ENCODE peak calls at places on chromosomes 4 and X, in ten cellular contexts. K is choroid plexus epithelial cell, Z is transverse colon, A is uterus, X is neural progenitor cell, J is epithelial cell of esophagus, N is body of pancreas, L is adrenal gland, F is AG10803, T is heart right ventricle. C is an unnamed sample.
A peak's percentile ranks its signal among the peaks of the same experiment; 100 is the strongest.

GRCh38 chrX:15914486-15914885 is 59.9 kb upstream of the AP1S2 start:
- DNase-seq in F (no peak), J (no peak), Z (no peak), A (no peak), T (no peak), L (no peak), K (no peak), N (no peak), X (no peak), C (no peak)

GRCh38 chr4:19694829-19695228 is 556.9 kb upstream of the SLIT2 start:
- DNase-seq in T (peak; percentile 7), K (no peak), J (no peak), F (no peak), A (peak; percentile 16), N (no peak), Z (no peak), L (no peak), X (no peak), C (no peak)

GRCh38 chrX:69503228-69503834 is 795 bp upstream of the NALF2 start:
- DNase-seq in N (no peak), L (peak; percentile 37), T (no peak), X (no peak), F (no peak), Z (no peak), A (no peak), K (no peak), J (no peak), C (no peak)

GRCh38 chrX:109463729-109464128 is 18.2 kb downstream of the GUCY2F start:
- DNase-seq in L (no peak), Z (no peak), J (peak; percentile 15), X (no peak), A (no peak), N (no peak), F (no peak), K (no peak), T (no peak), C (no peak)

GRCh38 chrX:72041166-72041565 is 90.5 kb downstream of the RTL5 start:
- DNase-seq in J (no peak), F (no peak), K (no peak), Z (no peak), T (no peak), A (no peak), L (no peak), X (no peak), N (no peak), C (no peak)

GRCh38 chr4:13860126-13860525 is 232.6 kb upstream of the BOD1L1 start:
- DNase-seq in N (no peak), L (no peak), Z (no peak), F (peak; percentile 3), T (no peak), X (peak; percentile 42), J (no peak), K (peak; percentile 43), A (no peak), C (peak; percentile 27)

GRCh38 chr4:57100979-57101629 is 9.1 kb downstream of the IGFBP7 start:
- DNase-seq in L (no peak), X (no peak), N (no peak), J (no peak), Z (no peak), K (peak; percentile 44), A (no peak), T (no peak), F (peak; percentile 45), C (no peak)

GRCh38 chr4:184664445-184665210 is 15.1 kb downstream of the PRIMPOL start:
- DNase-seq in X (peak; percentile 66), L (no peak), F (peak; percentile 19), J (peak; percentile 36), Z (no peak), K (peak; percentile 56), A (no peak), T (peak; percentile 11), N (no peak), C (no peak)

GRCh38 chrX:132406106-132406505 is 82.7 kb downstream of the MBNL3 start:
- DNase-seq in F (no peak), Z (no peak), L (no peak), A (no peak), X (no peak), J (no peak), N (no peak), T (no peak), K (no peak), C (no peak)

GRCh38 chr4:98539299-98539698 is 119.1 kb downstream of the TSPAN5 start:
- DNase-seq in L (no peak), Z (no peak), N (no peak), T (no peak), A (no peak), J (no peak), F (peak; percentile 47), X (no peak), K (no peak), C (no peak)

GRCh38 chr4:4637710-4638109 is 95.9 kb upstream of the STX18 start:
- DNase-seq in T (no peak), K (no peak), X (no peak), A (no peak), J (peak; percentile 58), L (no peak), F (no peak), Z (no peak), N (no peak), C (no peak)

GRCh38 chr4:186703510-186703909 is 20.1 kb downstream of the FAT1 start:
- DNase-seq in K (no peak), Z (no peak), A (no peak), T (no peak), F (no peak), X (no peak), J (no peak), N (no peak), L (no peak), C (no peak)

GRCh38 chr4:186701788-186702187 is 21.9 kb downstream of the FAT1 start:
- DNase-seq in A (no peak), F (no peak), L (no peak), K (no peak), Z (no peak), N (no peak), X (no peak), J (no peak), T (no peak), C (no peak)

GRCh38 chr4:186702940-186703339 is 20.7 kb downstream of the FAT1 start:
- DNase-seq in J (no peak), N (no peak), X (no peak), F (no peak), Z (no peak), T (no peak), L (no peak), A (no peak), K (no peak), C (no peak)

GRCh38 chr4:186701273-186701672 is 22.4 kb downstream of the FAT1 start:
- DNase-seq in N (peak; percentile 24), A (no peak), K (peak; percentile 51), J (no peak), T (no peak), L (no peak), F (peak; percentile 68), Z (no peak), X (peak; percentile 91), C (peak; percentile 62)

DNA sequence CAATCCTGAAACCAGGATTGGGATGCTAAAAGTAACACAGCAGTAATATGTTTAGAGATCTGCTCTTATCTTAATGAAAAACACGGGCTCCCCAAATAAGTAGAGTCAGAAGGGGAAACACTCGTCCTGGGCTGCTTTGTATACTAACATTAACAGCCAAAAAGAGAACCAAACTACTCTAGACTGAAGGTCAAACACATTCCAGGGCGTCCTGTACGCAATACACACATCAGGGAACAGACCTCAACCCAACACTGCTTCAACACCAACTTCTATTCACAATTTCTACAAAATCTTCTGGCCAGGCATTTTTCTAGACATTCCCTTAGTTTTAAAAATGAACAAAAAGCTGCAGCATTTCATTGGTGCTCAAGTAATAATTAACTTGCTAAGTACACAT is 21.4 kb downstream of the FAT1 start:
- DNase-seq in L (no peak), A (no peak), J (no peak), T (no peak), N (no peak), X (no peak), Z (no peak), F (no peak), K (peak; percentile 20), C (no peak)
- H3K4me3 ChIP-seq in L (no peak overlapping the region), A (no peak overlapping the region), J (no peak overlapping the region), T (no peak overlapping the region), N (no peak overlapping the region), X (no peak overlapping the region), Z (no peak overlapping the region), F (no peak overlapping the region), K (no peak overlapping the region), C (no peak overlapping the region)

GRCh38 chr4:176569301-176569700 is 223.4 kb downstream of the VEGFC start:
- DNase-seq in A (no peak), J (peak; percentile 9), T (no peak), F (no peak), L (no peak), K (peak; percentile 44), N (no peak), Z (no peak), X (no peak), C (no peak)
- TF ChIP-seq CTCF in A (no peak), J (peak; percentile 27), T (no peak), F (peak; percentile 29), L (no peak), K (peak; percentile 56), N (no peak), Z (no peak), X (peak; percentile 16), C (no peak)

GRCh38 chr4:153499005-153499404 is 32.8 kb downstream of the TMEM131L start:
- DNase-seq in T (no peak), J (no peak), L (no peak), F (no peak), Z (no peak), N (no peak), X (no peak), A (no peak), K (no peak), C (no peak)
- H3K4me3 ChIP-seq in T (no peak overlapping the region), J (no peak overlapping the region), L (no peak overlapping the region), F (no peak overlapping the region), Z (no peak overlapping the region), N (no peak overlapping the region), X (no peak overlapping the region), A (no peak overlapping the region), K (no peak overlapping the region), C (no peak overlapping the region)

GRCh38 chrX:11558972-11559371 is 106.7 kb downstream of the ARHGAP6 start:
- DNase-seq in A (no peak), N (no peak), Z (peak; percentile 12), J (no peak), K (no peak), X (peak; percentile 15), F (no peak), L (no peak), T (no peak), C (no peak)
- TF ChIP-seq CTCF in A (no peak), N (no peak), Z (peak; percentile 25), J (peak; percentile 29), K (peak; percentile 43), X (peak; percentile 41), F (no peak), L (peak; percentile 37), T (no peak), C (peak; percentile 35)

GRCh38 chr4:72893354-72894066 is 176.0 kb downstream of the COX18 start:
- DNase-seq in K (no peak), Z (no peak), L (no peak), T (no peak), N (no peak), X (no peak), F (no peak), J (no peak), A (no peak), C (no peak)
- H3K4me3 ChIP-seq in K (no peak overlapping the region), Z (no peak overlapping the region), L (no peak overlapping the region), T (no peak overlapping the region), N (no peak overlapping the region), X (no peak overlapping the region), F (no peak overlapping the region), J (no peak overlapping the region), A (no peak overlapping the region), C (no peak overlapping the region)

GRCh38 chr4:186104895-186105720 is 604 bp downstream of the FAM149A start:
- DNase-seq in L (no peak), A (peak; percentile 34), K (peak; percentile 5), X (peak; percentile 59), T (no peak), F (no peak), J (no peak), N (peak; percentile 40), Z (peak; percentile 36), C (no peak)
- TF ChIP-seq CTCF in L (no peak), A (no peak), K (no peak), X (peak; percentile 19), T (no peak), F (no peak), J (no peak), N (peak; percentile 4), Z (no peak), C (no peak)